ENCODE peak calls at places on chromosome 20, in nine cellular contexts. O, E, Y, T, V, L, U, G and I are unnamed samples.

GRCh38 chr20:16729080-16729479 is 746 bp upstream of the SNRPB2 start:
- DNase-seq in T (no peak), V (no peak), E (no peak), Y (no peak), O (no peak), G (no peak), U (no peak), L (no peak), I (no peak)

GRCh38 chr20:23327617-23328333 is 22.8 kb upstream of the NXT1 start:
- DNase-seq in E (no peak), G (no peak), T (no peak), U (no peak), Y (no peak), V (no peak), L (no peak), O (no peak), I (no peak)

GRCh38 chr20:43844778-43845614 is 69.7 kb upstream of the TOX2 start:
- DNase-seq in L (peak; percentile 86), G (no peak), T (peak; percentile 30), U (no peak), E (peak; percentile 26), V (no peak), Y (no peak), O (peak; percentile 87), I (peak; percentile 4)

GRCh38 chr20:32019156-32019510 is 8.9 kb downstream of the CCM2L start:
- DNase-seq in Y (no peak), L (no peak), E (no peak), V (no peak), U (no peak), O (no peak), T (peak; percentile 72), G (no peak), I (no peak)

GRCh38 chr20:45833883-45834796 is 541 bp downstream of the SNX21 start:
- DNase-seq in O (no peak), E (peak; percentile 88), T (peak; percentile 81), V (peak; percentile 82), Y (peak; percentile 37), L (no peak), U (peak; percentile 62), G (peak; percentile 80), I (peak; percentile 51)

GRCh38 chr20:19244291-19244690 is 31.8 kb downstream of the SLC24A3 start:
- DNase-seq in V (no peak), U (no peak), E (no peak), L (no peak), T (no peak), O (no peak), Y (no peak), G (no peak), I (no peak)

GRCh38 chr20:7622399-7622961 is 317.8 kb downstream of the HAO1 start:
- DNase-seq in T (no peak), L (no peak), U (no peak), O (no peak), E (no peak), G (no peak), V (no peak), Y (no peak), I (no peak)

GRCh38 chr20:23072892-23073586 is 13.1 kb downstream of the CD93 start:
- DNase-seq in E (no peak), G (no peak), V (no peak), U (no peak), O (no peak), L (no peak), T (no peak), Y (no peak), I (no peak)

GRCh38 chr20:58818585-58819285 is 32.0 kb downstream of the GNAS-AS1 start:
- DNase-seq in V (no peak), U (no peak), O (no peak), L (no peak), Y (no peak), T (no peak), G (no peak), E (no peak), I (peak; percentile 59)

GRCh38 chr20:16106191-16106849 is 466.9 kb downstream of the KIF16B start:
- DNase-seq in L (no peak), O (no peak), Y (no peak), G (no peak), V (no peak), U (no peak), T (no peak), E (no peak), I (no peak)

GRCh38 chr20:18323705-18324104 is 35.4 kb downstream of the ZNF133 start:
- DNase-seq in U (no peak), G (no peak), O (no peak), T (no peak), V (no peak), E (no peak), L (no peak), Y (no peak), I (no peak)

GRCh38 chr20:19501476-19502115 is 256.5 kb upstream of the RIN2 start:
- DNase-seq in T (no peak), O (no peak), U (no peak), V (no peak), E (no peak), L (no peak), Y (no peak), G (no peak), I (no peak)

GRCh38 chr20:42391807-42392206 is 773.6 kb upstream of the CHD6 start:
- DNase-seq in V (no peak), Y (no peak), U (no peak), E (no peak), L (no peak), G (no peak), T (no peak), O (no peak), I (no peak)

GRCh38 chr20:49642808-49643207 is 70.9 kb downstream of the B4GALT5 start:
- DNase-seq in U (no peak), E (no peak), T (no peak), O (no peak), V (no peak), L (no peak), Y (no peak), G (no peak), I (no peak)
- H3K36me3 ChIP-seq in U (no peaks in the 10 kb centered on the region), E (no peaks in the 10 kb centered on the region), T (no peaks in the 10 kb centered on the region), O (peaks cover 53% of the 10 kb centered on the region), V (no peaks in the 10 kb centered on the region), L (peaks cover 44% of the 10 kb centered on the region), Y (peaks cover 36% of the 10 kb centered on the region), G (peaks cover 3% of the 10 kb centered on the region), I (peaks cover 18% of the 10 kb centered on the region)

DNA sequence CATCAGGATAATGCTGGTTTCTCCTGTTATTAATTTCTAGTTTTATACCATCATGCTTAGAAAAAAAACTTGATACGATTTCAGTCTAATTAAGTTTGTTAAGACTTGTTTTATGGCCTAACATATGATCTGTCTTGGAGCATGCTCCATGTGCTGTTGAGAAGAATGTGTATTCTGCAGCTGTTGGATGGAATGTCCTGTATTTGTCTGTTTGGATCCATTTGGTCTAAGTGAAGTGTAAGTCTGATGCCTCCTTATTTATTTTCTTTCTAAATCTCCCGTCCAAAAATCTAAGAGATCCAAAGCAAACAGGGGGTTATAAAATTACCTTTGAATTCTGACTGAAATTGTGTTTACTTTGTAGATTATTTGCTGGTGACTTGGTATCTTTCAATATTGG is 30.0 kb upstream of the PRND start:
- DNase-seq in U (no peak), O (no peak), V (no peak), G (no peak), E (no peak), Y (no peak), T (no peak), L (no peak), I (no peak)
- H3K36me3 ChIP-seq in U (no peaks in the 10 kb centered on the region), O (no peaks in the 10 kb centered on the region), V (no peaks in the 10 kb centered on the region), G (no peaks in the 10 kb centered on the region), E (no peaks in the 10 kb centered on the region), Y (no peaks in the 10 kb centered on the region), T (no peaks in the 10 kb centered on the region), L (no peaks in the 10 kb centered on the region), I (peaks cover 2% of the 10 kb centered on the region)

GRCh38 chr20:53133628-53134027 is 161.5 kb downstream of the TSHZ2 start:
- DNase-seq in L (no peak), Y (no peak), G (no peak), T (no peak), O (no peak), E (no peak), V (no peak), U (no peak), I (no peak)

GRCh38 chr20:53130819-53131218 is 158.7 kb downstream of the TSHZ2 start:
- DNase-seq in Y (no peak), O (no peak), U (no peak), V (no peak), T (no peak), G (no peak), L (no peak), E (no peak), I (no peak)

GRCh38 chr20:53129557-53129956 is 157.4 kb downstream of the TSHZ2 start:
- DNase-seq in V (no peak), G (no peak), T (no peak), Y (no peak), U (no peak), O (no peak), L (no peak), E (no peak), I (no peak)

GRCh38 chr20:53136473-53136872 is 164.3 kb downstream of the TSHZ2 start:
- DNase-seq in V (no peak), G (no peak), E (no peak), Y (no peak), U (no peak), L (no peak), T (no peak), O (no peak), I (no peak)

DNA sequence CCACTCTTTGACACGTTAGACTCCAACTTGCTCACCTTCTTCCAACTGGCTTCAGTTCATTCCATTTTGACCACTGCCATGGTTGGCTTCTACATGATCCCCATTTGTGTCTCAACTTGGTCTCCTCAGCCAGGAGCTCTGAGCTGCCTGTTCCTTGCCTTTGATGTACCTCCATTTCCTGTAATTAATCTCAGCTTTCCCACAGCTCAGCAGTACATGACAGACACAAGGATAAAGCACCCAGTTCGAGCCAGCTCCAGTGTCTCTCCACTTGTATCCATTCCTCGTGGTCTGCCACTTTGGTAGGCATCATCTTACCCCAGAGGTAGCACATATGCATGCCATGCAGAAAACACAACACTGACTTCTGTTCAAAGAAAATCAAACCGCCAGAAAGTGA is 161.0 kb downstream of the TSHZ2 start:
- DNase-seq in G (no peak), O (no peak), E (no peak), T (no peak), Y (no peak), L (no peak), U (no peak), V (no peak), I (no peak)
- H3K36me3 ChIP-seq in G (no peaks in the 10 kb centered on the region), O (no peaks in the 10 kb centered on the region), E (no peaks in the 10 kb centered on the region), T (no peaks in the 10 kb centered on the region), Y (no peaks in the 10 kb centered on the region), L (no peaks in the 10 kb centered on the region), U (no peaks in the 10 kb centered on the region), V (no peaks in the 10 kb centered on the region), I (no peaks in the 10 kb centered on the region)

DNA sequence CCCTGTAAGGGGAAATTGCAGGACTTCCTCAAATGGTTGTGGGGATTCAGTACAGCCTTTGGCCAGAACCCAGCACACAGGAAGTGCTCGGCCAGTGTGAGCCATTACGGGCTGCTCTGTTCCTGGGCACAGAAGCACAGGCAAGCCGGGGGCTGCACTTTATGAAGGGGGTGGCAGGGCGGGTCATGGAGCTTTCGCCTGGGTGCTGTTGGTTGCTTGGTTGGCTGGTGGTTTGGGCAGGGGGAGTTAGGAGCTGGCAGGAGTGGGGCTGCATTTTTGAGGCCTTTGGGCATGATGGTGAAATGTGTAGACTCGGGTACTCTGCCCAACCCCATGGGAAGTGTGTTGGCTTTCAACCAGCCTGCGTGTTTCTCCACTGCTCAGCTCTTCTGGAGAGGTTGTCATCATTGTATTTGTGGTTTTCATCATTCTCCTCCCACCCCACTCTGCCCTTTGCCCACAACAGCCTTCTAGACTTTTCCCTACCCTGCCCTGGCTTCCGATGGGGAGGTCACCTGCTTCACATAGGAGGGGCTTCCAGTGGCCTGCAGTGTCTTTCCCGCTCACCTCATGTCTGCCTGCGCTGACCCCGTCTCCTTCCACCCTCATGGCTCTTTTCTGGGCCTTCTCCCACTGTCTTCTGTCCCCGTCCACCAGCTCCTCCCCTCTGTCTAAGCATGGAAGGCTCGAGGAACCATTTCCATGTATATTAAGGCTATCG is 16.1 kb upstream of the RBM38 start:
- DNase-seq in Y (no peak), L (no peak), T (no peak), U (no peak), G (no peak), V (no peak), E (no peak), O (no peak), I (no peak)
- H3K36me3 ChIP-seq in Y (peaks cover 66% of the 10 kb centered on the region), L (peaks cover 14% of the 10 kb centered on the region), T (no peaks in the 10 kb centered on the region), U (no peaks in the 10 kb centered on the region), G (peaks cover 4% of the 10 kb centered on the region), V (no peaks in the 10 kb centered on the region), E (no peaks in the 10 kb centered on the region), O (peaks cover 46% of the 10 kb centered on the region), I (peaks cover 35% of the 10 kb centered on the region)